ENCODE peak calls at places on chromosomes 2 and 18, in six cellular contexts. H is HepG2, C is GM12878, K is upper lobe of left lung, U is A549, S is K562. Y is an unnamed sample.

GRCh38 chr18:9365406-9365805 is 30.8 kb downstream of the TWSG1 start:
- ATAC-seq in H (no peak), U (no peak), S (no peak), C (no peak), K (no peak), Y (no peak)

GRCh38 chr18:62799977-62800376 is 84.6 kb downstream of the PHLPP1 start:
- ATAC-seq in S (no peak), K (no peak), C (no peak), H (peak), U (peak), Y (no peak)

GRCh38 chr18:32381761-32382160 is 88.9 kb downstream of the GAREM1 start:
- ATAC-seq in H (no peak), K (no peak), S (no peak), U (no peak), C (no peak), Y (no peak)

GRCh38 chr2:18473241-18473841 is 87.1 kb downstream of the RDH14 start:
- ATAC-seq in K (peak), C (no peak), H (no peak), S (peak), U (no peak), Y (peak)

GRCh38 chr2:68730828-68731227 is 3.8 kb upstream of the ARHGAP25 start:
- ATAC-seq in U (peak), C (no peak), S (no peak), K (no peak), H (no peak), Y (no peak)

GRCh38 chr2:74908763-74909444 is 49.5 kb upstream of the POLE4 start:
- ATAC-seq in K (peak), H (peak), C (no peak), U (peak), S (no peak), Y (no peak)

GRCh38 chr2:120209427-120210233 is 13.6 kb downstream of the TMEM185B start:
- ATAC-seq in K (no peak), C (no peak), H (peak), U (no peak), S (no peak), Y (no peak)

GRCh38 chr2:44371445-44371844 is 9.7 kb downstream of the CAMKMT start:
- ATAC-seq in C (no peak), U (no peak), H (no peak), S (no peak), K (no peak), Y (no peak)

GRCh38 chr18:8561123-8561905 is 47.9 kb upstream of the RAB12 start:
- ATAC-seq in S (no peak), U (no peak), K (no peak), H (no peak), C (no peak), Y (no peak)

GRCh38 chr2:60442608-60443007 is 110.8 kb downstream of the BCL11A start:
- ATAC-seq in C (no peak), K (no peak), H (no peak), S (no peak), U (no peak), Y (no peak)

GRCh38 chr2:71143782-71144181 is 13.3 kb downstream of the MPHOSPH10 start:
- ATAC-seq in S (no peak), U (no peak), H (no peak), C (no peak), K (no peak), Y (no peak)

GRCh38 chr2:23486676-23487075 is 101.7 kb downstream of the KLHL29 start:
- ATAC-seq in C (peak), H (no peak), S (no peak), K (peak), U (peak), Y (no peak)

GRCh38 chr2:114685102-114685501 is 242.7 kb downstream of the DPP10 start:
- ATAC-seq in C (no peak), S (no peak), K (no peak), U (no peak), H (no peak), Y (no peak)

GRCh38 chr2:43220982-43221659 is 5.3 kb downstream of the ZFP36L2 start:
- ATAC-seq in K (peak), U (no peak), H (peak), C (no peak), S (no peak), Y (peak)

GRCh38 chr2:229931241-229931640 is 8.9 kb downstream of the FBXO36 start:
- ATAC-seq in U (no peak), K (no peak), C (no peak), H (no peak), S (no peak), Y (no peak)

GRCh38 chr2:233973786-233974185 is 56.6 kb downstream of the TRPM8 start:
- ATAC-seq in H (no peak), U (no peak), K (no peak), C (no peak), S (no peak), Y (no peak)

GRCh38 chr2:95328386-95329125 is 31.4 kb downstream of the KCNIP3 start:
- ATAC-seq in K (no peak), U (peak), H (peak), S (no peak), C (no peak), Y (no peak)

GRCh38 chr2:205807758-205808157 is 125.5 kb downstream of the NRP2 start:
- ATAC-seq in K (no peak), U (no peak), S (no peak), C (no peak), H (no peak), Y (no peak)

GRCh38 chr2:196420143-196420542 is 219.4 kb upstream of the CCDC150 start:
- ATAC-seq in H (no peak), C (no peak), U (no peak), S (no peak), K (no peak), Y (no peak)

GRCh38 chr18:48992133-48992532 is 41.4 kb upstream of the SMAD7 start:
- ATAC-seq in K (no peak), S (no peak), U (no peak), C (no peak), H (no peak), Y (no peak)

GRCh38 chr2:36812196-36812595 is 115.7 kb downstream of the VIT start:
- ATAC-seq in K (peak), H (peak), S (peak), U (peak), C (peak), Y (no peak)

GRCh38 chr2:67572721-67573485 is 175.8 kb downstream of the ETAA1 start:
- ATAC-seq in K (no peak), U (peak), C (no peak), H (no peak), S (no peak), Y (no peak)

GRCh38 chr2:59920961-59921360 is 632.5 kb downstream of the BCL11A start:
- ATAC-seq in C (no peak), S (no peak), K (no peak), U (no peak), H (no peak), Y (no peak)

GRCh38 chr2:64354857-64355680 is 98.9 kb upstream of the LGALSL start:
- ATAC-seq in S (peak), K (no peak), C (no peak), H (no peak), U (peak), Y (no peak)

GRCh38 chr2:55965966-55966365 is 42.4 kb upstream of the EFEMP1 start:
- ATAC-seq in U (no peak), S (no peak), C (no peak), H (no peak), K (peak), Y (peak)

GRCh38 chr2:227462972-227463931 is 8.7 kb upstream of the AGFG1 start:
- ATAC-seq in S (no peak), C (peak), U (no peak), H (no peak), K (no peak), Y (no peak)

GRCh38 chr2:31579996-31580320 is 780 bp downstream of the SRD5A2 start:
- ATAC-seq in H (no peak), C (no peak), U (no peak), K (peak), S (no peak), Y (no peak)

DNA sequence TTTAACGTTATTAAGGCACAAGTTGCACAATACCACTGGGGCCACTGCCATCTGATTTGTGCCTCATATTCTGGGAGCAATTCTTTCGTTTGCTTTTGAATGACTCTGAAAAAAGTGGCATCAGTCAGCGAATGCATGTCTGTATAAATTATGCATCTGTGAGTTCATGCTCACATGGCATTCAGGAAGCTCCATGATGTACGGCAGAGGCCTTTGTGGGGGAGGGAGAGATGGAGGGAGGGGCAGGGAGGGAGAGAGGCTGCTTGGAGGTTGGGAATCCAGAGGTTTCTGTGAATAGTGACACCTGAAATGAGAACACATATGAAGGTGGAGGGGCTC is 362.2 kb downstream of the SOX11 start:
- ATAC-seq in H (no peak), U (no peak), S (no peak), C (no peak), K (no peak), Y (no peak)
- TF ChIP-seq EP300 in H (no peak), U (no peak), S (no peak), C (no peak), K (no peak), Y (no peak)

GRCh38 chr2:65576278-65576677 is 143.9 kb upstream of the SPRED2 start:
- ATAC-seq in S (no peak), H (no peak), K (no peak), C (no peak), U (peak), Y (no peak)

GRCh38 chr2:65580824-65581223 is 148.4 kb upstream of the SPRED2 start:
- ATAC-seq in S (no peak), K (no peak), C (no peak), H (no peak), U (no peak), Y (no peak)

GRCh38 chr2:65583061-65583460 is 150.7 kb upstream of the SPRED2 start:
- ATAC-seq in K (no peak), U (peak), S (no peak), C (no peak), H (peak), Y (no peak)

GRCh38 chr2:65576861-65577601 is 144.6 kb upstream of the SPRED2 start:
- ATAC-seq in C (no peak), H (peak), S (peak), K (peak), U (peak), Y (no peak)

GRCh38 chr2:65579506-65580235 is 147.3 kb upstream of the SPRED2 start:
- ATAC-seq in C (no peak), K (no peak), U (no peak), H (no peak), S (no peak), Y (no peak)
- TF ChIP-seq EP300 in C (no peak), K (no peak), U (no peak), H (no peak), S (no peak), Y (no peak)

GRCh38 chr2:141522048-141522447 is 608.8 kb downstream of the LRP1B start:
- ATAC-seq in H (no peak), K (no peak), U (no peak), C (no peak), S (no peak), Y (no peak)

GRCh38 chr2:141519906-141520305 is 610.9 kb downstream of the LRP1B start:
- ATAC-seq in C (no peak), K (no peak), H (no peak), S (no peak), U (no peak), Y (no peak)

GRCh38 chr2:141524777-141525176 is 606.0 kb downstream of the LRP1B start:
- ATAC-seq in U (no peak), S (no peak), K (no peak), C (no peak), H (no peak), Y (no peak)

GRCh38 chr2:141523199-141523598 is 607.6 kb downstream of the LRP1B start:
- ATAC-seq in C (no peak), H (no peak), K (no peak), S (no peak), U (no peak), Y (no peak)

DNA sequence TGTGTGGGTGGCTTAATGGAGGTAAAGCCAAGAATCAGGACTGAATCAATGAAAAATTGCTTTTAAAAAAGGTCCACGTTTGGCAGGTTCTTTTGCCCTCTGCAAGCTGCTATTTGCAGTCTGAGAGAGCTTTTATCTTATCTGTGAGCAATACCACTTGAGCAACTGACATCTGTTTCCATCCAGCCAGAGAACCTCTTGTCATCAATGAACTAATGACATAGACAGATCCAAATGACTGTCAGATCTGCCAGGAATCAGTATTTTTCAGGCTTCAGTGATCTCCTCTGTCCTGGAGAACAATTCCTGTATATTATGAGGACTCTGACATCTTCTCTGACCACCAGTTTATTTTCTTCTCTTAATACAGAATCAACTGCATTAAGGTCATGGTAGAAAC is 608.1 kb downstream of the LRP1B start:
- ATAC-seq in S (no peak), H (no peak), C (no peak), K (no peak), U (no peak), Y (no peak)
- TF ChIP-seq EP300 in S (no peak), H (no peak), C (no peak), K (no peak), U (no peak), Y (no peak)

GRCh38 chr2:51379997-51380396 is 348.1 kb upstream of the NRXN1 start:
- ATAC-seq in K (no peak), U (no peak), C (no peak), H (no peak), S (no peak), Y (no peak)
- TF ChIP-seq EP300 in K (no peak), U (no peak), C (no peak), H (no peak), S (no peak), Y (no peak)

GRCh38 chr18:55546873-55547704 is 40.9 kb downstream of the TCF4 start:
- ATAC-seq in S (peak), C (no peak), K (peak), H (no peak), U (no peak), Y (no peak)
- TF ChIP-seq EP300 in S (no peak), C (no peak), K (no peak), H (no peak), U (no peak), Y (no peak)

DNA sequence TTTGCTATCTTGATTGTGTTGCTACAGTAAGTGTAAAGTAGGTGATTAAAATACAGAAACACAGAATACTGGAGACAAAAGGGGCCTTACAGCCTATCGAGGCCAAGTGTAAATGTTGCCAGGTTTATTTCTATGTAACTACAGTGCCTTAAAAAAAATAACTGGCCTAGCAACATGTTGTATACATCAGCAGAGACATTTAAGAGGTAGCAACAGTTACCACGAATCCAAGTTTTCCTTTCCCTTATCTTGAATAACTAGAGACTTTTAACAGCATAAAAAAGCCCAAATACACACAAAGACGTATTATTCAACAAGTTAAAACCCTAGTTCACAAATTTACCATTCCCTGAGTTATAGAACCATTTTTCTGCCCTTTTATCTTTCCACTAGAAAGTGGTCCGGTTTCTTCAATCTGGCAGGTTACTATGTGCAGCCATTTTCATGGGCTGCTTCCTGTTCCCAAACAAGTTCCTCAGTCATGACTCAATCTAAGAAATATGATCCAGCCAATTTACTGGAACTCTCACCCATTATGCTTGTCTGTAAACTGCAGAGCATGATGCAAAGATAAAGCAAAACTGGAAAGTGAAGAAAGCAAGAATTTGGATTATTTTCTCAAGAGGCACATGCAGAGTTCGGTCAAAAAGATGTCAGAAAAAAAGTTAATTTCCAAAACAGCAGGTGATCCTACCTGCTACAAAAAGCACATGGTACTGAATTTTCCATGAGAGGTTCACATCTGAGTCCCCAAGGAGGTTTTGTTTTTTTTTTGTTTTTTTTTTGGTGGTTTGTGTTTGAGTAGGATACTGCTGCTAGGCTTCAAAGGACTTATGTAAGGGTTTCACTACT is 22.2 kb downstream of the NFE2L2 start:
- ATAC-seq in U (peak), K (peak), S (peak), C (no peak), H (peak), Y (peak)
- TF ChIP-seq EP300 in U (peak), K (peak), S (peak), C (no peak), H (peak), Y (no peak)

GRCh38 chr18:75824661-75825060 is 397.2 kb upstream of the SMIM21 start:
- ATAC-seq in C (no peak), S (no peak), K (no peak), H (no peak), U (no peak), Y (no peak)
- TF ChIP-seq EP300 in C (no peak), S (no peak), K (no peak), H (no peak), U (no peak), Y (no peak)

GRCh38 chr2:109324859-109325258 is 195.9 kb downstream of the SH3RF3 start:
- ATAC-seq in K (peak), U (no peak), C (no peak), H (no peak), S (no peak), Y (peak)
- TF ChIP-seq EP300 in K (no peak), U (no peak), C (no peak), H (no peak), S (no peak), Y (no peak)

GRCh38 chr2:219514196-219514761 is at the start of gene ASIC4:
- ATAC-seq in K (no peak), S (peak), C (no peak), H (no peak), U (no peak), Y (no peak)
- TF ChIP-seq EP300 in K (no peak), S (peak), C (no peak), H (no peak), U (no peak), Y (no peak)